ENCODE peak calls at places on chromosomes 7 and 10, in four cellular contexts. One of them, this sample, is unnamed.

GRCh38 chr10:78424721-78425120 is 391.1 kb downstream of the RPS24 start:
- DNase-seq in ovary: no peak
- DNase-seq in AG09319: no peak
- DNase-seq in GM23338: peak
- DNase-seq in this sample: no peak

GRCh38 chr7:26681819-26682418 is 182.5 kb downstream of the SKAP2 start:
- DNase-seq in AG09319: no peak
- DNase-seq in GM23338: peak
- DNase-seq in ovary: no peak
- DNase-seq in this sample: peak

GRCh38 chr10:68796609-68797008 is 30.7 kb upstream of the STOX1 start:
- DNase-seq in GM23338: no peak
- DNase-seq in AG09319: no peak
- DNase-seq in ovary: no peak
- DNase-seq in this sample: no peak

GRCh38 chr10:26513101-26513500 is 75.0 kb downstream of the APBB1IP start:
- DNase-seq in ovary: no peak
- DNase-seq in GM23338: no peak
- DNase-seq in AG09319: no peak
- DNase-seq in this sample: no peak

GRCh38 chr10:67663449-67664087 is 32.4 kb downstream of the CTNNA3 start:
- DNase-seq in AG09319: no peak
- DNase-seq in ovary: no peak
- DNase-seq in GM23338: no peak
- DNase-seq in this sample: no peak

GRCh38 chr7:24932815-24933214 is 47.2 kb downstream of the OSBPL3 start:
- DNase-seq in ovary: no peak
- DNase-seq in GM23338: no peak
- DNase-seq in AG09319: peak
- DNase-seq in this sample: peak

GRCh38 chr10:29427667-29428066 is 138.8 kb downstream of the LYZL1 start:
- DNase-seq in ovary: no peak
- DNase-seq in GM23338: no peak
- DNase-seq in AG09319: no peak
- DNase-seq in this sample: no peak

GRCh38 chr10:30063098-30063497 is 3.7 kb upstream of the JCAD start:
- DNase-seq in AG09319: peak
- DNase-seq in ovary: no peak
- DNase-seq in GM23338: no peak
- DNase-seq in this sample: no peak

GRCh38 chr7:67251986-67252558 is 255.4 kb downstream of the TYW1 start:
- DNase-seq in AG09319: no peak
- DNase-seq in ovary: no peak
- DNase-seq in GM23338: peak
- DNase-seq in this sample: no peak

GRCh38 chr7:39686261-39686924 is 63.0 kb downstream of the RALA start:
- DNase-seq in GM23338: no peak
- DNase-seq in ovary: no peak
- DNase-seq in AG09319: no peak
- DNase-seq in this sample: no peak

GRCh38 chr7:86653919-86654659 is 10.4 kb downstream of the GRM3 start:
- DNase-seq in AG09319: no peak
- DNase-seq in GM23338: peak
- DNase-seq in ovary: no peak
- DNase-seq in this sample: peak

GRCh38 chr10:114309111-114309651 is 70.1 kb downstream of the VWA2 start:
- DNase-seq in AG09319: no peak
- DNase-seq in GM23338: no peak
- DNase-seq in ovary: peak
- DNase-seq in this sample: peak

GRCh38 chr10:35397953-35398352 is 61.6 kb downstream of the CCNY start:
- DNase-seq in GM23338: no peak
- DNase-seq in AG09319: no peak
- DNase-seq in ovary: no peak
- DNase-seq in this sample: no peak

GRCh38 chr10:14146005-14146404 is 184.7 kb downstream of the FRMD4A start:
- DNase-seq in GM23338: no peak
- DNase-seq in ovary: no peak
- DNase-seq in AG09319: peak
- DNase-seq in this sample: no peak

GRCh38 chr10:95384011-95384704 is 93.4 kb upstream of the PDLIM1 start:
- DNase-seq in GM23338: no peak
- DNase-seq in AG09319: no peak
- DNase-seq in ovary: no peak
- DNase-seq in this sample: no peak

GRCh38 chr10:75469018-75469616 is 37.7 kb downstream of the LRMDA start:
- DNase-seq in ovary: no peak
- DNase-seq in AG09319: peak
- DNase-seq in GM23338: no peak
- DNase-seq in this sample: peak

GRCh38 chr10:44577533-44577932 is 192.6 kb upstream of the CXCL12 start:
- DNase-seq in ovary: no peak
- DNase-seq in GM23338: no peak
- DNase-seq in AG09319: no peak
- DNase-seq in this sample: no peak

GRCh38 chr7:41566581-41566980 is 136.3 kb downstream of the INHBA start:
- DNase-seq in ovary: no peak
- DNase-seq in GM23338: no peak
- DNase-seq in AG09319: no peak
- DNase-seq in this sample: no peak

GRCh38 chr10:9443758-9444157 is 1389.3 kb downstream of the GATA3 start:
- DNase-seq in GM23338: no peak
- DNase-seq in ovary: no peak
- DNase-seq in AG09319: no peak
- DNase-seq in this sample: no peak

GRCh38 chr7:74625446-74625845 is 32.1 kb upstream of the GTF2I start:
- DNase-seq in ovary: no peak
- DNase-seq in AG09319: peak
- DNase-seq in GM23338: no peak
- DNase-seq in this sample: no peak

GRCh38 chr7:27329917-27330316 is 87.3 kb downstream of the EVX1 start:
- DNase-seq in AG09319: no peak
- DNase-seq in ovary: no peak
- DNase-seq in GM23338: peak
- DNase-seq in this sample: no peak

GRCh38 chr7:134985894-134986362 is 380 bp upstream of the AGBL3 start:
- DNase-seq in ovary: no peak
- DNase-seq in GM23338: no peak
- DNase-seq in AG09319: no peak
- DNase-seq in this sample: no peak
- TF ChIP-seq CTCF in ovary: no peak
- TF ChIP-seq CTCF in GM23338: peak
- TF ChIP-seq CTCF in AG09319: no peak
- TF ChIP-seq CTCF in this sample: peak

DNA sequence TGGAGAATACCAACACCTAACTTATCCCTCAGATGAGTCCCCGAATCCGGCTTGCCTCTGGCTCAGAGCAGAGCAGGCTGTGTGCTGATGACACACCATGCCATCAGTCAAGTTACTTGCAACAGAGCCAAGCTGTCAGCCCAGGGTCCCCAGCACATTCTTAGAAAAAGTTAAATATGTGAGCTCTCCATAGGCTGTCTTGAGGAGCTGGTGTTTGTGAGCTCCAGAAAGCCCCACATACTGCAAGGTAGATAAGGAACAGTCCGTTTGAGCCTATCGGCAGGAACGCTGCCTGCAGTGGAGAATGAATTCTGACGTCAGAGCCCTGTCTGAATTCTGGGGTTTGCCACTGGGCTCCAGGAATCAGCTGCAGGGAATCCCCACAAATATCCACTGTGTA is 3.8 kb downstream of the SFXN4 start:
- DNase-seq in GM23338: no peak
- DNase-seq in ovary: no peak
- DNase-seq in AG09319: no peak
- DNase-seq in this sample: no peak
- TF ChIP-seq CTCF in GM23338: no peak
- TF ChIP-seq CTCF in ovary: no peak
- TF ChIP-seq CTCF in AG09319: no peak
- TF ChIP-seq CTCF in this sample: peak

GRCh38 chr7:36475371-36475770 is 85.7 kb downstream of the ANLN start:
- DNase-seq in ovary: no peak
- DNase-seq in GM23338: peak
- DNase-seq in AG09319: no peak
- DNase-seq in this sample: no peak

GRCh38 chr7:36472141-36472729 is 82.6 kb downstream of the ANLN start:
- DNase-seq in GM23338: no peak
- DNase-seq in ovary: no peak
- DNase-seq in AG09319: no peak
- DNase-seq in this sample: no peak

GRCh38 chr7:36475011-36475342 is 85.3 kb downstream of the ANLN start:
- DNase-seq in GM23338: no peak
- DNase-seq in AG09319: no peak
- DNase-seq in ovary: no peak
- DNase-seq in this sample: no peak

GRCh38 chr7:36474283-36475010 is 84.8 kb downstream of the ANLN start:
- DNase-seq in AG09319: no peak
- DNase-seq in GM23338: no peak
- DNase-seq in ovary: no peak
- DNase-seq in this sample: peak

DNA sequence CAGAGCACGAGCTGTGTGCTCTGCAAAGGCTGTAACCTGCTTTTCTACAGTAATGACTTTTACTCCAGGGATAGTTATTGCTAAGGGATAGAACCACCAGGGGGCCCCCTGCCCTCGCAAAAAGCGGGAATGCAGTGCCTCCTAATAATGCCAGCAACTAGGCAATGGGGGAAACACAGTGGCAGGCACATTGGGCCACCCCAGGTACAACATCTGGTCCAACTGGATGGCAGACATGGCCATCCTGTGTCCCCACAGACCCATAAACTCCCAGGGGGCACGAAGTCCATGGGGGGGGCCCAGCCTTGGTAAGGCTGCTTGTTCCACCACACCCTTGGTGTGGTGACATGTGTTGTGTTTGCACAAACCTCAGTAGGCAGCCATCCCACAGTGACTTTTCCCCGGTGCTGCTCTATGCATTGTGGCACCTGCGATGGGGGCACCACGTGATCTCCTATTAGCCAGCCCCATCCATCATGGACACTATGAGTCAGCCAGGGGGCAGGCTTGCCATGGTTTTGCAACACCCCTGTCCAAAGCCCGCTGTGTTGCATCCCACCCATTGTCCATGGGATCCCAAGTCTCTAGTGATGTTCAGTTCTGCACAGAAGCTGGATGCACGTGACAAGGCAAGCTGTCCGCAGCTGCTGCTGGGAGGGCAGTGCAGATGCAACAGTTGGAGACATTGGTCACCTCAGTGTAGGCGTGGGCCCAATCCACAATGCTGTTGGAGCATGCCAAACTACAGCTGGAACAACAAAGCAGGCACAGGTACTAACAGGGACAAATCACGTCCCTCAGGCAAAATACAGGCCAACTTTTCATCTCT is 84.0 kb downstream of the ANLN start:
- DNase-seq in AG09319: no peak
- DNase-seq in GM23338: peak
- DNase-seq in ovary: peak
- DNase-seq in this sample: no peak
- TF ChIP-seq CTCF in AG09319: peak
- TF ChIP-seq CTCF in GM23338: peak
- TF ChIP-seq CTCF in ovary: no peak
- TF ChIP-seq CTCF in this sample: peak

GRCh38 chr7:495326-495725 is 24.3 kb downstream of the PDGFA start:
- DNase-seq in ovary: no peak
- DNase-seq in GM23338: no peak
- DNase-seq in AG09319: no peak
- DNase-seq in this sample: no peak

GRCh38 chr7:495761-496321 is 23.8 kb downstream of the PDGFA start:
- DNase-seq in GM23338: no peak
- DNase-seq in AG09319: no peak
- DNase-seq in ovary: no peak
- DNase-seq in this sample: no peak

GRCh38 chr7:497346-497745 is 22.3 kb downstream of the PDGFA start:
- DNase-seq in GM23338: peak
- DNase-seq in AG09319: no peak
- DNase-seq in ovary: no peak
- DNase-seq in this sample: no peak

GRCh38 chr7:497946-498655 is 21.5 kb downstream of the PDGFA start:
- DNase-seq in GM23338: peak
- DNase-seq in AG09319: no peak
- DNase-seq in ovary: no peak
- DNase-seq in this sample: no peak

DNA sequence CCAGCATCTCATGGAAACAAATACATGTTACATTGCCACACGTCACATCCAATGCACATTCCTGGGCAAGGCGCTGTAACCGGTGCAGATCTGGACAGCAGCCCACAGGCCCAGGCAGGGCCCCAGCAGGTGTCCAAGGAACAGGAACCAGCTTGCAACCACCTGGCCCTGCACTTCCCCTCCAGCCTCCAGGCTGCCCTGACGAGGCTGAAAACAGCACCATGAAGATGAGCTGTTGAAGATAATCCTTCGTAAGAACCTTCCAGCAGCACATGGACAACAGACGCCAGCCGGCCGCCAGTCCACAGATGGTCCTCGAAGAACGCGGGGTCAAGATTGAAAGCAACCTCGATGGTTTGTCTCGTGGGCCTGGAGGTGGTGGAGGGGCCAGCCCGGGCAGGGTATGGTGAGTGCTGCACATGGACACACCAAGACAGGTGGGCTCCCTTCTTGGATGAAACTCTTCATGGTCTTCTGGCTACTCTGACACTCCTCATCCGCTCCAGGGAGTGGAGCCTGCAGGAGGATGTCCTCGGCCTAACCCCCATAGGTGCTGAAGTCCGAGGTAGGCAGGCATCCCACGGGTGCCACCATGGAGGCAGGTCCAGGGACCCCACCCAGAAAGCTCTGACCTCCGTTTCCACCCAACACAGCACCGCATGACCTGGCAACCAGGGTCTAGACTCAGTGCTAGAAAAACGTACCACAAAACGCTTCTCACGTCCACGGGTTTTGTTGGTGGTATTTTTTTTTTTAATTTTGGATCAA is 22.9 kb downstream of the PDGFA start:
- DNase-seq in AG09319: no peak
- DNase-seq in GM23338: peak
- DNase-seq in ovary: no peak
- DNase-seq in this sample: no peak
- TF ChIP-seq CTCF in AG09319: no peak
- TF ChIP-seq CTCF in GM23338: no peak
- TF ChIP-seq CTCF in ovary: no peak
- TF ChIP-seq CTCF in this sample: no peak

GRCh38 chr7:111763221-111763791 is 201.0 kb upstream of the IMMP2L start:
- DNase-seq in GM23338: peak
- DNase-seq in ovary: no peak
- DNase-seq in AG09319: peak
- DNase-seq in this sample: peak
- TF ChIP-seq CTCF in GM23338: peak
- TF ChIP-seq CTCF in ovary: no peak
- TF ChIP-seq CTCF in AG09319: peak
- TF ChIP-seq CTCF in this sample: peak